ENCODE peak calls at places on chromosomes 5 and 9, in nine cellular contexts. Q is brain microvascular endothelial cell; O is testis; L is dorsolateral prefrontal cortex; P is CD8-positive, alpha-beta T cell; N is upper lobe of right lung; Y is HL-60; H is PC-3; W is A549. Z is an unnamed sample.
A peak's percentile ranks its signal among the peaks of the same experiment; 100 is the strongest.

GRCh38 chr5:133907075-133907474 is 61.4 kb downstream of the C5orf15 start:
- DNase-seq in Q (no peak), O (no peak), L (peak; percentile 96), P (no peak), N (no peak), Y (no peak), H (no peak), W (no peak), Z (no peak)

GRCh38 chr9:7376838-7377237 is 422.7 kb downstream of the DMAC1 start:
- DNase-seq in Q (no peak), O (no peak), L (no peak), P (no peak), N (no peak), Y (no peak), H (no peak), W (no peak), Z (no peak)

GRCh38 chr9:134951461-134951860 is 33.7 kb upstream of the FCN1 start:
- DNase-seq in Q (no peak), O (no peak), L (no peak), P (no peak), N (peak; percentile 46), Y (no peak), H (no peak), W (no peak), Z (no peak)

GRCh38 chr5:138661342-138661975 is 86.3 kb upstream of the HSPA9 start:
- DNase-seq in Q (no peak), O (peak; percentile 31), L (no peak), P (no peak), N (no peak), Y (peak; percentile 13), H (no peak), W (no peak), Z (no peak)

GRCh38 chr5:167940911-167941310 is 350.5 kb upstream of the WWC1 start:
- DNase-seq in Q (no peak), O (no peak), L (no peak), P (no peak), N (no peak), Y (no peak), H (no peak), W (no peak), Z (no peak)

GRCh38 chr9:121871431-121872025 is 220.1 kb downstream of the DAB2IP start:
- DNase-seq in Q (no peak), O (no peak), L (no peak), P (no peak), N (no peak), Y (no peak), H (peak; percentile 40), W (no peak), Z (no peak)

GRCh38 chr5:172909931-172910502 is 49.2 kb upstream of the RPL26L1 start:
- DNase-seq in Q (peak; percentile 84), O (no peak), L (no peak), P (no peak), N (no peak), Y (no peak), H (no peak), W (no peak), Z (no peak)

GRCh38 chr5:72509401-72509800 is 2.2 kb upstream of the ZNF366 start:
- DNase-seq in Q (no peak), O (no peak), L (peak; percentile 63), P (no peak), N (no peak), Y (no peak), H (no peak), W (no peak), Z (no peak)

GRCh38 chr5:82595083-82595482 is 316.9 kb upstream of the RPS23 start:
- DNase-seq in Q (no peak), O (no peak), L (no peak), P (no peak), N (no peak), Y (no peak), H (no peak), W (no peak), Z (no peak)

GRCh38 chr5:116076496-116076895 is 8.3 kb upstream of the COMMD10 start:
- DNase-seq in Q (no peak), O (no peak), L (no peak), P (no peak), N (no peak), Y (no peak), H (no peak), W (no peak), Z (no peak)

GRCh38 chr5:16879191-16879590 is 56.9 kb downstream of the MYO10 start:
- DNase-seq in Q (no peak), O (no peak), L (no peak), P (no peak), N (no peak), Y (no peak), H (no peak), W (no peak), Z (no peak)

GRCh38 chr5:178788381-178789085 is 58.1 kb upstream of the ZNF354A start:
- DNase-seq in Q (no peak), O (no peak), L (no peak), P (no peak), N (peak; percentile 41), Y (no peak), H (no peak), W (no peak), Z (peak; percentile 54)

GRCh38 chr5:131671994-131672655 is 37.1 kb upstream of the RAPGEF6 start:
- DNase-seq in Q (peak; percentile 72), O (peak; percentile 38), L (no peak), P (no peak), N (no peak), Y (no peak), H (peak; percentile 5), W (no peak), Z (no peak)

GRCh38 chr5:143652104-143652700 is 159.8 kb upstream of the HMHB1 start:
- DNase-seq in Q (no peak), O (no peak), L (peak; percentile 11), P (no peak), N (no peak), Y (no peak), H (no peak), W (no peak), Z (no peak)

DNA sequence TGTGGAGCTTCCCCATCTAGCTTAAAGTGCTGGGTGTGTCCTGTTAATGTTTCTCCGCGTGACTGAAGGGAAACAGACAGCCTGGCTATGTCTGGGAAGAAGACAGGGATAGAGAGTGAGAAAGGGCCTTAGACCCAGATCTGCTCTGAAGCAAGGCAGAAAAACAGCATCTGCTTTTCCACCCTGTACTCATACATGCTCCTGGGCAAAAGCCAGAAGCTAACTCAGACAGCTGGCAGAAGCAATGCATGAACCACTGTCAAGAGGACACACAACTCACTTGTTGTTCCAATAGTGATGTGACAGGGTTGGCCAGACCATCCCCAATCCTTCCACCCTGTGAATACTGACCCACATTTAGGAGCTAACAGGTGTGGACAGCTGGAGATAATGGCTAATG is 63.3 kb downstream of the DPYSL3 start:
- DNase-seq in Q (no peak), O (peak; percentile 68), L (no peak), P (no peak), N (no peak), Y (no peak), H (no peak), W (no peak), Z (no peak)
- H3K4me3 ChIP-seq in Q (no peak overlapping the region), O (no peak overlapping the region), L (no peak overlapping the region), P (no peak overlapping the region), N (no peak overlapping the region), Y (no peak overlapping the region), H (no peak overlapping the region), W (no peak overlapping the region), Z (no peak overlapping the region)

DNA sequence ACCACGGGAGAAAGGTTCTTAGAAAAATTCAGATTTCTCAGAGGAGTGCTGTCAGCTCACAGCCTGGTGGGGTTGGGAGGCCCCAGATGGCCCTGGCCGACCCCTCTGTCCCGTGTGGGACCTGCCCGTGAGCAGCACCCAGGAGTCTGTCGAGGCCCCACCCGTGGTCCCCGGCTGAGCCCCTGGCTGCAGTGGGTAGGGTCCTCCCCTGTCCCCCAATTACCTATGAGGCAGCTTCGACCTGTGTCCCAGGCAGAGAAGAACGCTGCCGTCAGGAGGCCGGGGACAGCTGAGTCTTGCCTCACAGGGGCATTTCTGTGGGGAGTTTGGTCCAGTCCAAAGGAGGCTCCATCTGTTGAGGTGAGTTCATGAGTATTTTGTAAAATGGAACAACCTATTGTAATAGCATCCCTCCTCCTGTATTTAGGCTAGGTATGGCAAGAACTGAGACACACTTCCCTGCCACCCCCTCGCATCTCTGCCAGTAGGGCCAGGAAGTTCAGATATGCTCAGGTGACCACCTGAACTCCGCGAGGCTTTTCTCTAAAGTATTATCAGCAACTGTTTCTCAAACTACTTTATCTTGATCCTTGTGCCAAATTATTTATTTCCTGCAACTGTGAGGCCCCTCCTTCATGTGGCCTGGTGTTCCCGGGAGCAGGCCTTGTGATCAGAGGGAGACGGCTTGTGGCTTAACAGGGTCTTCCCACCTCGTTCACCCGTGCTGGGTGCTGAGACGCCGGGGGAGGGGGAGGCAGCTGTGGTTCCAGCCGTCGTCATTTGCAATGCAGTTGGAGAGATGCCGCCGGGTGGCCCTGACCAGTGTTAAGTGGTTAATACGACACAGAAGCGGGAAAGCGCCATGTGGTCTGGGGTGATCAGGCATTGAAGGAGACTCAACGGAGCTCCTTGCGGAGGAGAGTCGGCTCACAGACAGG is 1.7 kb downstream of the AHRR start:
- DNase-seq in Q (no peak), O (peak; percentile 18), L (no peak), P (no peak), N (peak; percentile 57), Y (no peak), H (no peak), W (no peak), Z (peak; percentile 61)
- H3K4me3 ChIP-seq in Q (peak overlapping the region; percentile 64), O (no peak overlapping the region), L (no peak overlapping the region), P (peak overlapping the region; percentile 11), N (peak overlapping the region; percentile 62), Y (peak overlapping the region; percentile 50), H (no peak overlapping the region), W (no peak overlapping the region), Z (no peak overlapping the region)

DNA sequence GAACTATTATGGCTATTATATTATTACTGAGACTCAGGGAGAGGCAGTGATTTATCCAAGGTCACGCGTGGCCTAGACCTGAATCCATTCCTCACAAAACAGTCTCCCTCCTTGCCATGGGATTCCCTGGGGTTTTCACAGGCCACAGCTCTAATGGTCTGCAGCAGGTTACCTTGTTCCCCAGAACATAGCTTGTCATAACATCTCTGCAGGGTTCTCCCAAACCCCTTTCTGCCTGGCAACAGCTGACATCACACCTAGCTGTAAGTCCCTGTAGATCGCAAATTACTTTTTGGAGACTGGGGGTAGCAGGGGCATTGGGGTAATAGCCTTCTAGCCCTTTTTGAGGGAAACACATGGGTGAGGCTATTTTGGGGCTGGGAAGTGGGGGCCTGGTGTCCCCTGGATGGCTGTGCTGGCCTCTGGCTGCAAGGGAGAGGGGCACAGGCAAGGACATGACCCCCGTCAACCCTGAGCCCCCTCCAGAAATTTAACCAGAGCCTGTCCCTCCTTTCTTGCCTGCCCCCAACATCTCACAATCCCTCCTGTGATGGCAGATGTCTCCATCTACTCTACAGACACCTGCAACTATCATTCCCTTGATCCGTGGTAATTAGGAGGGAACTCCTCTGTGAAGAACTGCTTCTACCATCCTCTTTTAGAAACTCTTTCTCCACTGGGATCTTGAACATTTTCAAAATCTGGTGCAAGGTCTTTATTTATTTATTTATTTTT is 1.3 kb downstream of the CD74 start:
- DNase-seq in Q (peak; percentile 28), O (peak; percentile 58), L (no peak), P (peak; percentile 52), N (peak; percentile 81), Y (peak; percentile 25), H (no peak), W (no peak), Z (peak; percentile 61)
- H3K4me3 ChIP-seq in Q (no peak overlapping the region), O (peak overlapping the region; percentile 52), L (peak overlapping the region; percentile 51), P (peak overlapping the region; percentile 88), N (peak overlapping the region; percentile 75), Y (peak overlapping the region; percentile 64), H (no peak overlapping the region), W (no peak overlapping the region), Z (no peak overlapping the region)

DNA sequence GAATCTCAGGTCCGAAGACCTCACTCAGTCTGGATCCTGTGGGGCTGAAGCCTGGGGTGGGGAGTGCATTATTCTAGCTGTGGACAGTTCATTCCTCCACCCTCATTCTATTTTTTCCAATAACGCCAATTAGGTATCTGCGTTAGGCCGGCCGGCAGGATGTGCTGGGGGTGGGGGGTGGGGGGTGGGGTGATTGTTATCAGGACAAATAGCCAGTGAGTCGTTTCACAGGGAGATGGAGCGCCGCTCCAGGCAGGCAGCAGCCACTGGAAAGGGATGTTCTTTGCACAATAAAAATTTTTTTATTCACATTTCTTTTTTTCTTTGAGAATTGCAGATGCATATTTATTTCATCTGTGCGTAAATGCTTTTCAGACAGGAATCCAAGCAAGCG is 4.0 kb downstream of the LMX1B start:
- DNase-seq in Q (no peak), O (no peak), L (no peak), P (no peak), N (no peak), Y (no peak), H (no peak), W (no peak), Z (peak; percentile 69)
- H3K4me3 ChIP-seq in Q (no peak overlapping the region), O (no peak overlapping the region), L (no peak overlapping the region), P (no peak overlapping the region), N (no peak overlapping the region), Y (no peak overlapping the region), H (no peak overlapping the region), W (no peak overlapping the region), Z (no peak overlapping the region)